ENCODE peak calls at places on chromosomes 1 and 21, in nine cellular contexts. A is OCI-LY7; J is activated T-cell treated with anti-CD3 and anti-CD28 coated beads for 1 hour; T is posterior vena cava; D is GM04504; R is activated CD8-positive, alpha-beta memory T cell treated with anti-CD3 and anti-CD28 coated beads for 1 hour; O is ureter; Y is heart left ventricle; E is nucleus accumbens. W is an unnamed sample.

GRCh38 chr21:18155508-18156193 is 89.0 kb upstream of the CHODL start:
- DNase-seq in A (no peak), J (no peak), T (no peak), D (no peak), R (no peak), O (no peak), Y (no peak), E (no peak), W (no peak)

GRCh38 chr1:26391450-26391849 is 18.9 kb upstream of the ZNF683 start:
- DNase-seq in A (peak), J (no peak), T (no peak), D (peak), R (no peak), O (no peak), Y (no peak), E (no peak), W (peak)

GRCh38 chr1:41754540-41754939 is 164.2 kb downstream of the HIVEP3 start:
- DNase-seq in A (peak), J (no peak), T (peak), D (no peak), R (no peak), O (no peak), Y (no peak), E (no peak), W (no peak)

GRCh38 chr1:234696986-234697385 is 87.0 kb upstream of the IRF2BP2 start:
- DNase-seq in A (no peak), J (no peak), T (no peak), D (peak), R (no peak), O (no peak), Y (no peak), E (no peak), W (no peak)

GRCh38 chr1:10795305-10796021 is 983 bp downstream of the CASZ1 start:
- DNase-seq in A (no peak), J (no peak), T (no peak), D (no peak), R (no peak), O (no peak), Y (no peak), E (no peak), W (no peak)

GRCh38 chr1:227003163-227003562 is 63.1 kb downstream of the COQ8A start:
- DNase-seq in A (no peak), J (no peak), T (no peak), D (no peak), R (no peak), O (no peak), Y (no peak), E (no peak), W (no peak)

GRCh38 chr1:210072129-210072528 is 134.1 kb downstream of the SYT14 start:
- DNase-seq in A (no peak), J (no peak), T (no peak), D (peak), R (no peak), O (no peak), Y (no peak), E (no peak), W (no peak)

GRCh38 chr1:206430031-206430983 is 40.0 kb upstream of the IKBKE start:
- DNase-seq in A (no peak), J (no peak), T (no peak), D (peak), R (no peak), O (no peak), Y (no peak), E (no peak), W (no peak)

GRCh38 chr1:226686440-226687436 is 52.3 kb downstream of the ITPKB start:
- DNase-seq in A (peak), J (no peak), T (peak), D (no peak), R (no peak), O (no peak), Y (no peak), E (no peak), W (no peak)

GRCh38 chr1:246689409-246689997 is 34.7 kb upstream of the SCCPDH start:
- DNase-seq in A (peak), J (peak), T (peak), D (peak), R (no peak), O (peak), Y (peak), E (peak), W (peak)

GRCh38 chr1:167161242-167161641 is 59.4 kb upstream of the POU2F1 start:
- DNase-seq in A (no peak), J (no peak), T (no peak), D (no peak), R (no peak), O (no peak), Y (no peak), E (no peak), W (no peak)

GRCh38 chr1:229970714-229971113 is 96.3 kb upstream of the GALNT2 start:
- DNase-seq in A (no peak), J (no peak), T (no peak), D (no peak), R (no peak), O (no peak), Y (no peak), E (no peak), W (no peak)

GRCh38 chr1:39160703-39161102 is 43.8 kb upstream of the MACF1 start:
- DNase-seq in A (no peak), J (no peak), T (no peak), D (no peak), R (no peak), O (no peak), Y (no peak), E (no peak), W (no peak)

GRCh38 chr1:32289256-32289655 is 2.6 kb upstream of the HDAC1 start:
- DNase-seq in A (no peak), J (no peak), T (no peak), D (no peak), R (no peak), O (no peak), Y (no peak), E (no peak), W (no peak)

GRCh38 chr1:180632326-180633088 is 685 bp downstream of the XPR1 start:
- DNase-seq in A (peak), J (peak), T (no peak), D (no peak), R (peak), O (peak), Y (peak), E (peak), W (peak)

GRCh38 chr1:38064232-38064903 is 17.8 kb upstream of the POU3F1 start:
- DNase-seq in A (no peak), J (no peak), T (no peak), D (no peak), R (no peak), O (no peak), Y (no peak), E (no peak), W (no peak)

GRCh38 chr1:112721966-112722524 is 6.9 kb upstream of the PPM1J start:
- DNase-seq in A (no peak), J (no peak), T (no peak), D (no peak), R (no peak), O (no peak), Y (no peak), E (no peak), W (no peak)

GRCh38 chr1:44059956-44060355 is 28.7 kb upstream of the SLC6A9 start:
- DNase-seq in A (no peak), J (no peak), T (no peak), D (no peak), R (no peak), O (no peak), Y (no peak), E (no peak), W (no peak)

W was measured in activated T-helper 2 cell treated with anti-CD3 and anti-CD28 coated beads, Interferon-gamma antibody, Interleukin-2, Interleukin-4, amounts not matched to agents 10 μg/mL and 5 μg/mL and 100 μg/mL, durations not matched to agents 14 hours and 24 hours and 36 hours.